ENCODE peak calls at places on chromosomes 5 and 9, in four cellular contexts. R, X, T and F are unnamed samples.

GRCh38 chr9:21477466-21477865 is 4.6 kb downstream of the IFNE start:
- DNase-seq in R (no peak), X (no peak), T (no peak), F (no peak)

GRCh38 chr9:127305450-127306226 is 41.1 kb downstream of the GARNL3 start:
- DNase-seq in R (no peak), X (no peak), T (no peak), F (no peak)

GRCh38 chr9:396397-396796 is 181.7 kb downstream of the DOCK8 start:
- DNase-seq in R (no peak), X (no peak), T (no peak), F (no peak)

GRCh38 chr5:30041831-30042385 is 1151.6 kb upstream of the CDH6 start:
- DNase-seq in R (no peak), X (no peak), T (no peak), F (no peak)

GRCh38 chr9:70537084-70537483 is 122.6 kb upstream of the KLF9 start:
- DNase-seq in R (no peak), X (no peak), T (no peak), F (no peak)

GRCh38 chr5:93621340-93621872 is 38.4 kb downstream of the NR2F1 start:
- DNase-seq in R (no peak), X (no peak), T (no peak), F (peak)

GRCh38 chr5:128905225-128906110 is 59.8 kb upstream of the SLC27A6 start:
- DNase-seq in R (peak), X (peak), T (peak), F (no peak)

GRCh38 chr5:61394078-61394701 is 62.1 kb downstream of the ZSWIM6 start:
- DNase-seq in R (no peak), X (no peak), T (no peak), F (no peak)

GRCh38 chr9:92561374-92562329 is 25.9 kb upstream of the ECM2 start:
- DNase-seq in R (no peak), X (no peak), T (no peak), F (no peak)

GRCh38 chr5:153937661-153938060 is 101.0 kb downstream of the FAM114A2 start:
- DNase-seq in R (no peak), X (no peak), T (no peak), F (no peak)

GRCh38 chr5:61254969-61255555 is 77.0 kb upstream of the ZSWIM6 start:
- DNase-seq in R (no peak), X (no peak), T (no peak), F (no peak)

GRCh38 chr5:131783357-131783756 is 13.5 kb downstream of the FNIP1 start:
- DNase-seq in R (no peak), X (no peak), T (no peak), F (no peak)

GRCh38 chr5:6495433-6496206 is 47.0 kb downstream of the UBE2QL1 start:
- DNase-seq in R (no peak), X (no peak), T (no peak), F (no peak)

GRCh38 chr9:118529210-118529609 is 825.0 kb downstream of the TLR4 start:
- DNase-seq in R (no peak), X (peak), T (no peak), F (no peak)